ENCODE peak calls at places on chromosomes 16 and 17, in seven cellular contexts. N is brain microvascular endothelial cell, W is Caco-2, Q is ovary, R is keratinocyte, L is prostate gland, D is H1. O is an unnamed sample.
A peak's percentile ranks its signal among the peaks of the same experiment; 100 is the strongest.

GRCh38 chr17:1298616-1299015 is 19.2 kb downstream of the TRARG1 start:
- DNase-seq in D (peak; percentile 73), R (no peak), Q (no peak), W (peak; percentile 51), L (no peak), N (no peak), O (no peak)

GRCh38 chr17:77425791-77426641 is 285.2 kb downstream of the SEC14L1 start:
- DNase-seq in L (peak; percentile 55), D (no peak), N (peak; percentile 87), W (no peak), Q (peak; percentile 65), R (no peak), O (no peak)

GRCh38 chr16:9469512-9469911 is 378.1 kb downstream of the HAPSTR1 start:
- DNase-seq in R (no peak), D (no peak), W (peak; percentile 57), L (no peak), N (no peak), Q (no peak), O (no peak)

GRCh38 chr17:75091855-75092327 is 4.1 kb downstream of the SLC16A5 start:
- DNase-seq in D (no peak), L (no peak), R (no peak), W (no peak), Q (no peak), N (no peak), O (no peak)

GRCh38 chr17:19020016-19020415 is 15.5 kb upstream of the FAM83G start:
- DNase-seq in L (no peak), D (no peak), N (no peak), W (no peak), R (no peak), Q (no peak), O (peak; percentile 0)

GRCh38 chr16:4314532-4315184 is 1.2 kb upstream of the GLIS2 start:
- DNase-seq in L (no peak), N (no peak), Q (peak; percentile 68), W (peak; percentile 58), D (peak; percentile 66), R (no peak), O (no peak)

GRCh38 chr17:8966926-8967325 is 1.4 kb upstream of the PIK3R5 start:
- DNase-seq in D (no peak), R (no peak), W (no peak), Q (no peak), L (no peak), N (no peak), O (no peak)

GRCh38 chr17:42281571-42282096 is 5.4 kb upstream of the STAT5B start:
- DNase-seq in W (no peak), Q (peak; percentile 27), N (no peak), R (no peak), D (no peak), L (no peak), O (no peak)

GRCh38 chr16:56269276-56269675 is 78.0 kb downstream of the GNAO1 start:
- DNase-seq in R (no peak), Q (no peak), D (no peak), L (no peak), N (no peak), W (no peak), O (no peak)

GRCh38 chr17:46108120-46108519 is 85.1 kb downstream of the KANSL1 start:
- DNase-seq in W (no peak), L (no peak), D (no peak), R (no peak), Q (no peak), N (no peak), O (no peak)

GRCh38 chr16:68013440-68013839 is 2.3 kb downstream of the DPEP2NB start:
- DNase-seq in W (no peak), R (no peak), Q (no peak), L (no peak), N (no peak), D (no peak), O (no peak)

GRCh38 chr17:48555616-48556533 is 11.0 kb upstream of the HOXB2 start:
- DNase-seq in R (no peak), N (no peak), D (no peak), Q (no peak), W (peak; percentile 40), L (peak; percentile 23), O (no peak)

GRCh38 chr16:75139498-75139897 is 8.8 kb upstream of the ZFP1 start:
- DNase-seq in D (no peak), N (no peak), R (no peak), W (no peak), L (no peak), Q (no peak), O (no peak)

GRCh38 chr16:26664086-26664485 is 402.6 kb upstream of the C16orf82 start:
- DNase-seq in D (no peak), Q (no peak), R (no peak), L (no peak), N (no peak), W (no peak), O (no peak)

GRCh38 chr17:30300803-30301202 is 9.1 kb upstream of the BLMH start:
- DNase-seq in R (no peak), D (no peak), N (no peak), Q (no peak), L (no peak), W (no peak), O (no peak)

GRCh38 chr17:39923836-39924690 is 3.3 kb downstream of the ORMDL3 start:
- DNase-seq in Q (no peak), R (no peak), N (peak; percentile 13), W (no peak), L (no peak), D (no peak), O (no peak)

GRCh38 chr17:59884861-59885260 is 7.9 kb downstream of the TUBD1 start:
- DNase-seq in Q (no peak), W (no peak), N (no peak), R (no peak), L (no peak), D (no peak), O (no peak)

GRCh38 chr17:59890720-59891119 is 2.0 kb downstream of the TUBD1 start:
- DNase-seq in L (no peak), Q (no peak), R (no peak), N (peak; percentile 30), D (no peak), W (no peak), O (no peak)

GRCh38 chr17:59892251-59892848 is 393 bp downstream of the TUBD1 start:
- DNase-seq in R (no peak), D (no peak), Q (peak; percentile 21), L (no peak), W (peak; percentile 25), N (no peak), O (no peak)

GRCh38 chr17:59892849-59893616 is at the start of the genes RPS6KB1 and TUBD1:
- DNase-seq in W (peak; percentile 97), R (peak; percentile 96), N (peak; percentile 99), D (peak; percentile 93), Q (peak; percentile 96), L (peak; percentile 97), O (peak; percentile 96)

GRCh38 chr17:59888145-59888750 is 4.5 kb downstream of the TUBD1 start:
- DNase-seq in W (no peak), R (no peak), Q (peak; percentile 0), N (no peak), D (no peak), L (no peak), O (no peak)
- H3K36me3 ChIP-seq in W (no peaks in the 10 kb centered on the region), R (peaks cover 13% of the 10 kb centered on the region), Q (no peaks in the 10 kb centered on the region), N (peaks cover 15% of the 10 kb centered on the region), D (peaks cover 2% of the 10 kb centered on the region), L (peaks cover 12% of the 10 kb centered on the region), O (peaks cover 45% of the 10 kb centered on the region)

DNA sequence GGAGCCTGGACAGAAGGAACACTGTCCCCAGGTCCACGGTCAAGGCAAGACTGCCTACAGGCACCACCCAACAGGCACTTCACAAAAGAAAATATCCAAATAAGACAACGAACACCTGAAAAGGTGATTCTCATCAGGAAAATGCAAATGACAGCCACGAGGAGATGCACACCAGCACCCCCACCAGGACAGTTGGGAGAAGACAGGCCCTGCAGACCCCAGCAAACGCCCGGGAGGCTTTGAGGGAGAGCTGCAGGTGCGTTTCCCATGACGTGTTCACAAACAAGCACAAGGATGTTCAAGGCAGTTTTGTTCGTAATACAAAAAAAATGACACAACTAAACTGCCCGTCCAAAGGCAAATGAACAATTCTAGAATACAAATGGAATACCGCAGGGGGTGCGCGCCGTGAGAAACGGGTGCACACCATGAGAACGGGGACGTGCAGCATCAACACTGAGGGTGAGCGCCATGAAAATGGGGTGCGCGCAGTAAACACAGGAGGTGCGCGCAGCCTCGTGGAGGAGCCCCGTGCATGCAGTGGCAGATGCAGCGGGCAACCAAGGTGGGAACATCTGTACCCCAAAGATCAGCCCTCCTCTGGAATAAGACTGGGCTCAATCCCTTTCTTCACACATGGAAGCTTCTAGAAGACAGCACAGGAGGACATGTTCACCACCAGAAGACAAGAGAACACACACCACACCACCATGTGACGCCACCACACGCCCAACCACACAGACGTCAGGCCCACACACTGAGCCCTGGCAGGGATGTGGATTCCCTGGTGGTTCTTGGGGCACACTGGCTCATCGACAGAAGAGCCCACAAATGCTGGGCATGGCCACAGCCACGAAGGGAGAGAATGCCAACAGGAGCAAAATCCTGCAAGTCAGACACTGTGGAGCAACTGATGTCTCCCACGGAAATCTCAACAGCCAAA is 91.2 kb downstream of the ZNF778 start:
- DNase-seq in Q (no peak), D (peak; percentile 90), W (peak; percentile 39), N (no peak), L (no peak), R (no peak), O (peak; percentile 10)
- TF ChIP-seq CTCF in Q (no peak), D (peak; percentile 88), W (peak; percentile 61), N (peak; percentile 76), L (peak; percentile 19), R (peak; percentile 55), O (peak; percentile 50)

DNA sequence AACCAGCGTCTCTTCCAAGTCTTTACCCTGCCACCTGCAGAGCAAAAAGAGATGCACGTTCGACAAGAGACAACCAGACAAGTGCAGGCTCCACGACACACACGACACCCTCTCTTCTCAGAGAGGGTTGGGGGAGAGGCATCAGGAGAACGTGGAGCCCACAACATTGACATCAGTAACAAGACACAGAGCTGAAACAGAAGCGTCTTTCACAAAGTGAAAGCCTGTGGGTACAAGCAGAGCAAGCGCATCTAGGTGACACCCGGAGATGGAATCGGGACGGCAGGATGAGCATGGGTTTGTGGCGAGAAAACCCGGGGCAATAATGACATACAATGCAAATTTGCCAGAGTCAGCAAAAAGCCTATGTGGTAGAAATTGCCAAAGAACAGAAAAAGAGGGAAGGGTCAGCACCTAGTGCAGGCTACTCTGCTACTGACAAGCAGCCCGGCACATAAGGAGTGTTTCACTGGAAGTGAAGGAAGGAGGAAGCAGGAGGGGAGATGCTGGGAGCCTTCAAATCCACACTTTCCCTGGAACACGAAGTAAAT is 89.5 kb downstream of the CYTH1 start:
- DNase-seq in R (no peak), N (no peak), Q (no peak), W (no peak), L (no peak), D (no peak), O (no peak)
- H3K36me3 ChIP-seq in R (peaks cover 17% of the 10 kb centered on the region), N (no peaks in the 10 kb centered on the region), Q (no peaks in the 10 kb centered on the region), W (peaks cover under 1% of the 10 kb centered on the region), L (peaks cover under 1% of the 10 kb centered on the region), D (no peaks in the 10 kb centered on the region), O (peaks cover 87% of the 10 kb centered on the region)

DNA sequence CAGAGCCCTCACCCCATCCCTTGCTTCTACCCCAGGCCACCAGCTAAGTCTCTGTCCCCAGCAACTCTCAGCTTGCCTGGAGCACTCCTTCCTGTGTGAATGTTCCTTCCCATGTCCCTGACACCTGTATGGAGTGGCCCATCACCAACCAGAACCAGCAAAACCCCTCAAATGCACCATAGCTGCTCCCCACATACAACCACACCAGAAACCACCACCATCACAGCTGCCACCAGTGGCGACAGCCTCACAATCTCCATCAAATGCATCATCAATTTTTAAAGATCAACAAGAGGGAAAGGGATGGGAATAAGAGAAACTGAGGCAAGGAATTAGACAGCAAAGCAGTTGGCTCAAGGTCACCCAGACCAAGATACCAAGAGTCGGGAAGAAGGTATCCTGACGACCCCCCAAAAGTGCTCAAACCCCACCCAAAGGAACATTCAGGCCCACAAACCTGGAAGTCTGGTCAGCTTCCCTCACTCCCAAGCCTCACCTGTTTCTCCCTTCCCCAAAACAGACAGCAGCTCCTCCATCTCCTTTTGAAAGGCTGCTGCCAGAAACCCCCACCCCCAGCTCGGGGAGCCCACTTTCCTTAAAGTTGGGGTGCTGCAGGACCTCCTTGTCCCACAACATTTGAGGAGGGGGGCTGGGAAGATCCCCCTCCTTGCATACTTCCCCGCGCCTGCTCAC is 1.8 kb downstream of the SRCIN1 start:
- DNase-seq in L (no peak), Q (no peak), R (no peak), W (no peak), N (no peak), D (no peak), O (no peak)
- TF ChIP-seq CTCF in L (no peak), Q (no peak), R (no peak), W (no peak), N (no peak), D (no peak), O (no peak)